ENCODE peak calls at places on chromosome 18, in five cellular contexts. One of them, this sample, is unnamed.

GRCh38 chr18:47881752-47882455 is 48.6 kb downstream of the SMAD2 start:
- DNase-seq in H9: no peak
- DNase-seq in mesendoderm: no peak
- DNase-seq in IMR-90: peak; percentile 61
- DNase-seq in H1: no peak
- DNase-seq in this sample: no peak

GRCh38 chr18:61870151-61870550 is 22.7 kb downstream of the RNF152 start:
- DNase-seq in H9: no peak
- DNase-seq in mesendoderm: peak; percentile 91
- DNase-seq in IMR-90: peak; percentile 92
- DNase-seq in H1: no peak
- DNase-seq in this sample: no peak

GRCh38 chr18:76803814-76804213 is 18.5 kb upstream of the ZNF236 start:
- DNase-seq in IMR-90: peak; percentile 52
- DNase-seq in H1: peak; percentile 88
- DNase-seq in H9: peak; percentile 79
- DNase-seq in mesendoderm: peak; percentile 81
- DNase-seq in this sample: peak; percentile 54

GRCh38 chr18:46096651-46097300 is 1.3 kb downstream of the ATP5F1A start:
- DNase-seq in H1: no peak
- DNase-seq in H9: no peak
- DNase-seq in mesendoderm: peak; percentile 14
- DNase-seq in IMR-90: no peak
- DNase-seq in this sample: no peak

GRCh38 chr18:30908381-30908780 is 134.2 kb downstream of the DSC3 start:
- DNase-seq in H1: no peak
- DNase-seq in mesendoderm: no peak
- DNase-seq in H9: no peak
- DNase-seq in IMR-90: no peak
- DNase-seq in this sample: no peak

GRCh38 chr18:51867767-51868166 is 472.2 kb upstream of the DCC start:
- DNase-seq in H1: no peak
- DNase-seq in H9: no peak
- DNase-seq in IMR-90: peak; percentile 8
- DNase-seq in mesendoderm: peak; percentile 7
- DNase-seq in this sample: peak; percentile 11

GRCh38 chr18:49569701-49570100 is 7.8 kb downstream of the LIPG start:
- DNase-seq in IMR-90: no peak
- DNase-seq in mesendoderm: no peak
- DNase-seq in H9: no peak
- DNase-seq in H1: no peak
- DNase-seq in this sample: no peak

GRCh38 chr18:37577051-37577611 is 11.5 kb upstream of the CELF4 start:
- DNase-seq in IMR-90: no peak
- DNase-seq in H1: peak; percentile 69
- DNase-seq in mesendoderm: peak; percentile 95
- DNase-seq in H9: peak; percentile 93
- DNase-seq in this sample: no peak

GRCh38 chr18:28767781-28768211 is 590.9 kb upstream of the CDH2 start:
- DNase-seq in H9: no peak
- DNase-seq in mesendoderm: no peak
- DNase-seq in H1: no peak
- DNase-seq in IMR-90: peak; percentile 65
- DNase-seq in this sample: no peak

GRCh38 chr18:55522011-55522410 is 66.0 kb downstream of the TCF4 start:
- DNase-seq in H1: peak; percentile 82
- DNase-seq in IMR-90: no peak
- DNase-seq in mesendoderm: peak; percentile 83
- DNase-seq in H9: peak; percentile 62
- DNase-seq in this sample: no peak

GRCh38 chr18:49898421-49898820 is 85.1 kb upstream of the ACAA2 start:
- DNase-seq in H9: peak; percentile 50
- DNase-seq in IMR-90: peak; percentile 69
- DNase-seq in H1: peak; percentile 73
- DNase-seq in mesendoderm: peak; percentile 75
- DNase-seq in this sample: peak; percentile 86

GRCh38 chr18:49381267-49381865 is 79.1 kb downstream of the DYM start:
- DNase-seq in IMR-90: no peak
- DNase-seq in H1: no peak
- DNase-seq in mesendoderm: peak; percentile 40
- DNase-seq in H9: no peak
- DNase-seq in this sample: no peak

GRCh38 chr18:6741290-6741689 is 11.8 kb downstream of the ARHGAP28 start:
- DNase-seq in IMR-90: peak; percentile 100
- DNase-seq in H1: no peak
- DNase-seq in H9: no peak
- DNase-seq in mesendoderm: peak; percentile 86
- DNase-seq in this sample: no peak

GRCh38 chr18:57581301-57581934 is 5.1 kb downstream of the FECH start:
- DNase-seq in IMR-90: no peak
- DNase-seq in mesendoderm: peak; percentile 46
- DNase-seq in H1: no peak
- DNase-seq in H9: no peak
- DNase-seq in this sample: no peak

GRCh38 chr18:56542488-56542887 is 95.9 kb downstream of the TXNL1 start:
- DNase-seq in IMR-90: no peak
- DNase-seq in H1: no peak
- DNase-seq in mesendoderm: peak; percentile 6
- DNase-seq in H9: no peak
- DNase-seq in this sample: no peak

GRCh38 chr18:12597775-12598174 is 60.1 kb downstream of the SPIRE1 start:
- DNase-seq in mesendoderm: no peak
- DNase-seq in IMR-90: peak; percentile 90
- DNase-seq in H1: no peak
- DNase-seq in H9: no peak
- DNase-seq in this sample: no peak

GRCh38 chr18:11175266-11175947 is 26.0 kb upstream of the PIEZO2 start:
- DNase-seq in H1: no peak
- DNase-seq in IMR-90: peak; percentile 85
- DNase-seq in H9: no peak
- DNase-seq in mesendoderm: no peak
- DNase-seq in this sample: no peak

GRCh38 chr18:34495434-34495833 is 214.7 kb upstream of the DTNA start:
- DNase-seq in H1: no peak
- DNase-seq in H9: no peak
- DNase-seq in IMR-90: no peak
- DNase-seq in mesendoderm: no peak
- DNase-seq in this sample: no peak

GRCh38 chr18:5649439-5649838 is 105.6 kb upstream of the EPB41L3 start:
- DNase-seq in IMR-90: no peak
- DNase-seq in mesendoderm: no peak
- DNase-seq in H1: no peak
- DNase-seq in H9: no peak
- DNase-seq in this sample: no peak
- H2BK5ac ChIP-seq in IMR-90: no peak overlapping the region
- H2BK5ac ChIP-seq in mesendoderm: no peak overlapping the region
- H2BK5ac ChIP-seq in H1: no peak overlapping the region
- H2BK5ac ChIP-seq in H9: no peak overlapping the region
- H2BK5ac ChIP-seq in this sample: no peak overlapping the region

GRCh38 chr18:8732442-8733360 is 27.3 kb downstream of the MTCL1 start:
- DNase-seq in IMR-90: no peak
- DNase-seq in mesendoderm: peak; percentile 30
- DNase-seq in H1: no peak
- DNase-seq in H9: no peak
- DNase-seq in this sample: no peak

GRCh38 chr18:8726281-8726680 is 20.9 kb downstream of the MTCL1 start:
- DNase-seq in H1: no peak
- DNase-seq in mesendoderm: no peak
- DNase-seq in H9: no peak
- DNase-seq in IMR-90: no peak
- DNase-seq in this sample: no peak

GRCh38 chr18:8726963-8727730 is 21.8 kb downstream of the MTCL1 start:
- DNase-seq in H9: no peak
- DNase-seq in H1: no peak
- DNase-seq in mesendoderm: no peak
- DNase-seq in IMR-90: no peak
- DNase-seq in this sample: no peak

GRCh38 chr18:8734496-8734895 is 29.1 kb downstream of the MTCL1 start:
- DNase-seq in H1: no peak
- DNase-seq in mesendoderm: no peak
- DNase-seq in IMR-90: no peak
- DNase-seq in H9: no peak
- DNase-seq in this sample: no peak

DNA sequence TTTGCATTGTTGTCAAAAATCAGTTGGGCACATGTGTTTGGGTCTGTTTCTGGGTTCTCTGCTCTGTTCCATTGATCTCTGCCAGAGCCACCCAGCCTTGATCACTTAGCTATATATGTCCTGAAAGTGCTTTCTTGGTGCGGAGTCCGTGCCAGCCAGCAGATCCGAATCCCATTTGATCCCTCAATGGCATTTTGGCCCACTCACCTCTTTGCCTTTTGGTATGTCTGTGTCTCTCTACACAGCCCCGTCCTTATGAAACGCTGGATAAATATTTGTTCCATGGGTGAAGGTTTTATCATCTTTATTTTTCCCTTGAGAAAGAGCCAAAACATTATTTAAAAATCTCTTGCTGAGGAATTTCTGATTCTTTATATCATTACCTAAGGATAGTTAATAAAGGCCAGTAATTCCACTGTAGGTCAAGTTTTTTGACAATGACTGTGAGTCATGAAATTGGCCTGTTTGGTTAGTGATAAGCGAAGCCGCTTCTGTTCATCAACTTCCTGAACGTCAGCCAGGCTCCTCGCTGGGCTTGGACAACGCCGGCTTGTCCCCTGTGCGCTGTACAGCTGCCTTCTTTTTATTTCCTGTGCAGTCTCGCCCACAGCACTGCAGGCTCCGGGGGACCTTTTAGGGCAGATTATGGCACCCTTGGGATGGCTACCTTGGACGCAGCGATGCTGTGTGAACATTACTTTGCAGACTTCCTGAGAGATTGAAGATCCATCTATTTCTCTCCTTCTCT is 24.9 kb downstream of the MTCL1 start:
- DNase-seq in mesendoderm: no peak
- DNase-seq in IMR-90: peak; percentile 94
- DNase-seq in H1: no peak
- DNase-seq in H9: no peak
- DNase-seq in this sample: no peak
- H2BK5ac ChIP-seq in mesendoderm: no peak overlapping the region
- H2BK5ac ChIP-seq in IMR-90: peak overlapping the region; percentile 76
- H2BK5ac ChIP-seq in H1: no peak overlapping the region
- H2BK5ac ChIP-seq in H9: no peak overlapping the region
- H2BK5ac ChIP-seq in this sample: no peak overlapping the region

DNA sequence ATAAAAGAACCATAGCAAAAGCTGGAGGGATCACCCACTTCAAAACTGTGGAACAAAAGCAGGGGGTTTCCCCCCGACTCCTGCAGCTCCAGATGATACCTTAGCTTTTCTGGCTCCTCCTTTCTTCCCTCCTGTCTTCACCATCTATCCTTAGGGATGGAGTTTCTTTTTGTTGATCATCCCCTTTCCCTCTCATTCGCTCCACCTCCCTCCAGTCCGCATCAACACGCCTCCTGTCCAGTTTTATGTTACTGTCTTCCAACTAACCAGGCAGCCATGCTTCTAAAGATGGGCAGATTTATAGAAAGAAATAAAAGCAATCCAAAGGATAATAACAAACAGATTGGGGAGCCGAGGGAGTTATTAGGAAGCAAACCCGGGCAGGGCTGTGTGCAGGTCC is 356.3 kb upstream of the SMIM21 start:
- DNase-seq in H1: no peak
- DNase-seq in IMR-90: no peak
- DNase-seq in H9: no peak
- DNase-seq in mesendoderm: no peak
- DNase-seq in this sample: no peak
- H2BK5ac ChIP-seq in H1: no peak overlapping the region
- H2BK5ac ChIP-seq in IMR-90: no peak overlapping the region
- H2BK5ac ChIP-seq in H9: no peak overlapping the region
- H2BK5ac ChIP-seq in mesendoderm: no peak overlapping the region
- H2BK5ac ChIP-seq in this sample: no peak overlapping the region

GRCh38 chr18:24990548-24991219 is 361.3 kb downstream of the ZNF521 start:
- DNase-seq in H1: no peak
- DNase-seq in mesendoderm: peak; percentile 88
- DNase-seq in IMR-90: no peak
- DNase-seq in H9: no peak
- DNase-seq in this sample: no peak

GRCh38 chr18:24989760-24990547 is 362.0 kb downstream of the ZNF521 start:
- DNase-seq in mesendoderm: peak; percentile 89
- DNase-seq in IMR-90: no peak
- DNase-seq in H9: peak; percentile 50
- DNase-seq in H1: no peak
- DNase-seq in this sample: no peak

GRCh38 chr18:24991661-24992060 is 360.3 kb downstream of the ZNF521 start:
- DNase-seq in IMR-90: peak; percentile 38
- DNase-seq in H1: no peak
- DNase-seq in H9: no peak
- DNase-seq in mesendoderm: no peak
- DNase-seq in this sample: no peak

GRCh38 chr18:24992491-24992890 is 359.5 kb downstream of the ZNF521 start:
- DNase-seq in IMR-90: peak; percentile 55
- DNase-seq in H1: no peak
- DNase-seq in H9: no peak
- DNase-seq in mesendoderm: no peak
- DNase-seq in this sample: no peak

DNA sequence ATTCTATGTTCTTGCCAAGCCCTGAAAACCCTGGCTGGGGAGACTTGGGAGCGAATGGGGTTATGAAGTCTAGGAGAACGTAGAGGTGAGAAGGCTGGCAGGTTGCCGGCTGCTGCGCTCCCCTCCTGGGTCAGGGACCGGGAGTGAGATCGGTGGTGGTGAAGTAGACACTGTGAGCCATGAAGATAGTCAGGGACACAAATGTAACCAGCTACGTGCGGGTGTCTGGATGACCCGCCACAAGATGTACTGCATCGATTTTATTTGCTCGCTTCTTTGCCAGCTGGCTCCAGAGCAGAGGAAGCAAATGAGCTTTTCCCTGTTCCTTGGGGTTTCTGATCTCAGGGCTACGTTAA is 360.8 kb downstream of the ZNF521 start:
- DNase-seq in IMR-90: no peak
- DNase-seq in mesendoderm: no peak
- DNase-seq in H1: no peak
- DNase-seq in H9: no peak
- DNase-seq in this sample: no peak
- H2BK5ac ChIP-seq in IMR-90: no peak overlapping the region
- H2BK5ac ChIP-seq in mesendoderm: peak overlapping the region; percentile 57
- H2BK5ac ChIP-seq in H1: no peak overlapping the region
- H2BK5ac ChIP-seq in H9: no peak overlapping the region
- H2BK5ac ChIP-seq in this sample: no peak overlapping the region

This sample was measured in neuronal stem cell.